ENCODE peak calls at places on chromosomes 2 and 18, in nine cellular contexts. One of them, this sample, is unnamed.

GRCh38 chr18:69233465-69234054 is 167.1 kb upstream of the DOK6 start:
- DNase-seq in stomach: no peak
- DNase-seq in esophagus muscularis mucosa: no peak
- DNase-seq in vagina: no peak
- DNase-seq in HL-60: no peak
- DNase-seq in suprapubic skin: no peak
- DNase-seq in upper lobe of left lung: no peak
- DNase-seq in SK-N-SH: no peak
- DNase-seq in spleen: no peak
- DNase-seq in this sample: no peak

GRCh38 chr18:24189007-24189528 is 50.2 kb downstream of the CABYR start:
- DNase-seq in stomach: no peak
- DNase-seq in esophagus muscularis mucosa: no peak
- DNase-seq in vagina: no peak
- DNase-seq in HL-60: no peak
- DNase-seq in suprapubic skin: no peak
- DNase-seq in upper lobe of left lung: no peak
- DNase-seq in SK-N-SH: no peak
- DNase-seq in spleen: no peak
- DNase-seq in this sample: no peak

GRCh38 chr18:46155652-46156051 is 51.5 kb downstream of the HAUS1 start:
- DNase-seq in stomach: no peak
- DNase-seq in esophagus muscularis mucosa: no peak
- DNase-seq in vagina: no peak
- DNase-seq in HL-60: no peak
- DNase-seq in suprapubic skin: no peak
- DNase-seq in upper lobe of left lung: peak
- DNase-seq in SK-N-SH: no peak
- DNase-seq in spleen: no peak
- DNase-seq in this sample: no peak

GRCh38 chr18:62812242-62812641 is 96.9 kb downstream of the PHLPP1 start:
- DNase-seq in stomach: no peak
- DNase-seq in esophagus muscularis mucosa: no peak
- DNase-seq in vagina: no peak
- DNase-seq in HL-60: no peak
- DNase-seq in suprapubic skin: no peak
- DNase-seq in upper lobe of left lung: no peak
- DNase-seq in SK-N-SH: no peak
- DNase-seq in spleen: no peak
- DNase-seq in this sample: no peak

GRCh38 chr2:30146337-30147195 is at the start of gene YPEL5:
- DNase-seq in stomach: peak
- DNase-seq in esophagus muscularis mucosa: peak
- DNase-seq in vagina: peak
- DNase-seq in HL-60: peak
- DNase-seq in suprapubic skin: peak
- DNase-seq in upper lobe of left lung: peak
- DNase-seq in SK-N-SH: peak
- DNase-seq in spleen: peak
- DNase-seq in this sample: peak

GRCh38 chr2:160207804-160208661 is 8.0 kb upstream of the ITGB6 start:
- DNase-seq in stomach: peak
- DNase-seq in esophagus muscularis mucosa: no peak
- DNase-seq in vagina: no peak
- DNase-seq in HL-60: no peak
- DNase-seq in suprapubic skin: no peak
- DNase-seq in upper lobe of left lung: peak
- DNase-seq in SK-N-SH: peak
- DNase-seq in spleen: peak
- DNase-seq in this sample: peak

GRCh38 chr2:144607899-144608477 is 88.1 kb upstream of the ZEB2 start:
- DNase-seq in stomach: no peak
- DNase-seq in esophagus muscularis mucosa: no peak
- DNase-seq in vagina: no peak
- DNase-seq in HL-60: peak
- DNase-seq in suprapubic skin: no peak
- DNase-seq in upper lobe of left lung: peak
- DNase-seq in SK-N-SH: no peak
- DNase-seq in spleen: no peak
- DNase-seq in this sample: no peak

GRCh38 chr2:235041918-235042575 is 90.2 kb downstream of the SH3BP4 start:
- DNase-seq in stomach: no peak
- DNase-seq in esophagus muscularis mucosa: no peak
- DNase-seq in vagina: no peak
- DNase-seq in HL-60: no peak
- DNase-seq in suprapubic skin: no peak
- DNase-seq in upper lobe of left lung: no peak
- DNase-seq in SK-N-SH: no peak
- DNase-seq in spleen: peak
- DNase-seq in this sample: no peak

GRCh38 chr2:22970284-22970975 is 414.5 kb upstream of the KLHL29 start:
- DNase-seq in stomach: no peak
- DNase-seq in esophagus muscularis mucosa: no peak
- DNase-seq in vagina: no peak
- DNase-seq in HL-60: no peak
- DNase-seq in suprapubic skin: no peak
- DNase-seq in upper lobe of left lung: no peak
- DNase-seq in SK-N-SH: no peak
- DNase-seq in spleen: no peak
- DNase-seq in this sample: no peak

GRCh38 chr2:134917219-134917957 is 1.2 kb upstream of the CCNT2 start:
- DNase-seq in stomach: no peak
- DNase-seq in esophagus muscularis mucosa: no peak
- DNase-seq in vagina: no peak
- DNase-seq in HL-60: peak
- DNase-seq in suprapubic skin: no peak
- DNase-seq in upper lobe of left lung: peak
- DNase-seq in SK-N-SH: no peak
- DNase-seq in spleen: peak
- DNase-seq in this sample: no peak

GRCh38 chr2:218860950-218861381 is 1.4 kb downstream of the WNT6 start:
- DNase-seq in stomach: no peak
- DNase-seq in esophagus muscularis mucosa: no peak
- DNase-seq in vagina: no peak
- DNase-seq in HL-60: no peak
- DNase-seq in suprapubic skin: peak
- DNase-seq in upper lobe of left lung: no peak
- DNase-seq in SK-N-SH: peak
- DNase-seq in spleen: peak
- DNase-seq in this sample: peak

GRCh38 chr2:218033590-218034496 is 31.0 kb upstream of the TNS1 start:
- DNase-seq in stomach: no peak
- DNase-seq in esophagus muscularis mucosa: peak
- DNase-seq in vagina: no peak
- DNase-seq in HL-60: peak
- DNase-seq in suprapubic skin: peak
- DNase-seq in upper lobe of left lung: peak
- DNase-seq in SK-N-SH: no peak
- DNase-seq in spleen: no peak
- DNase-seq in this sample: no peak

GRCh38 chr2:174632847-174633620 is 35.4 kb upstream of the WIPF1 start:
- DNase-seq in stomach: no peak
- DNase-seq in esophagus muscularis mucosa: no peak
- DNase-seq in vagina: no peak
- DNase-seq in HL-60: peak
- DNase-seq in suprapubic skin: no peak
- DNase-seq in upper lobe of left lung: no peak
- DNase-seq in SK-N-SH: no peak
- DNase-seq in spleen: no peak
- DNase-seq in this sample: no peak

GRCh38 chr2:174635747-174636399 is 38.3 kb upstream of the WIPF1 start:
- DNase-seq in stomach: no peak
- DNase-seq in esophagus muscularis mucosa: no peak
- DNase-seq in vagina: no peak
- DNase-seq in HL-60: no peak
- DNase-seq in suprapubic skin: no peak
- DNase-seq in upper lobe of left lung: no peak
- DNase-seq in SK-N-SH: no peak
- DNase-seq in spleen: no peak
- DNase-seq in this sample: no peak

GRCh38 chr2:174635015-174635593 is 37.5 kb upstream of the WIPF1 start:
- DNase-seq in stomach: no peak
- DNase-seq in esophagus muscularis mucosa: no peak
- DNase-seq in vagina: no peak
- DNase-seq in HL-60: no peak
- DNase-seq in suprapubic skin: no peak
- DNase-seq in upper lobe of left lung: no peak
- DNase-seq in SK-N-SH: no peak
- DNase-seq in spleen: peak
- DNase-seq in this sample: no peak

GRCh38 chr2:174633621-174633927 is 36.0 kb upstream of the WIPF1 start:
- DNase-seq in stomach: no peak
- DNase-seq in esophagus muscularis mucosa: no peak
- DNase-seq in vagina: no peak
- DNase-seq in HL-60: peak
- DNase-seq in suprapubic skin: no peak
- DNase-seq in upper lobe of left lung: no peak
- DNase-seq in SK-N-SH: no peak
- DNase-seq in spleen: peak
- DNase-seq in this sample: no peak

GRCh38 chr2:174634130-174635014 is 36.8 kb upstream of the WIPF1 start:
- DNase-seq in stomach: no peak
- DNase-seq in esophagus muscularis mucosa: no peak
- DNase-seq in vagina: no peak
- DNase-seq in HL-60: peak
- DNase-seq in suprapubic skin: no peak
- DNase-seq in upper lobe of left lung: peak
- DNase-seq in SK-N-SH: no peak
- DNase-seq in spleen: peak
- DNase-seq in this sample: no peak
- TF ChIP-seq CTCF in stomach: no peak
- TF ChIP-seq CTCF in esophagus muscularis mucosa: no peak
- TF ChIP-seq CTCF in vagina: no peak
- TF ChIP-seq CTCF in HL-60: peak
- TF ChIP-seq CTCF in suprapubic skin: no peak
- TF ChIP-seq CTCF in upper lobe of left lung: no peak
- TF ChIP-seq CTCF in SK-N-SH: no peak
- TF ChIP-seq CTCF in spleen: no peak
- TF ChIP-seq CTCF in this sample: no peak

DNA sequence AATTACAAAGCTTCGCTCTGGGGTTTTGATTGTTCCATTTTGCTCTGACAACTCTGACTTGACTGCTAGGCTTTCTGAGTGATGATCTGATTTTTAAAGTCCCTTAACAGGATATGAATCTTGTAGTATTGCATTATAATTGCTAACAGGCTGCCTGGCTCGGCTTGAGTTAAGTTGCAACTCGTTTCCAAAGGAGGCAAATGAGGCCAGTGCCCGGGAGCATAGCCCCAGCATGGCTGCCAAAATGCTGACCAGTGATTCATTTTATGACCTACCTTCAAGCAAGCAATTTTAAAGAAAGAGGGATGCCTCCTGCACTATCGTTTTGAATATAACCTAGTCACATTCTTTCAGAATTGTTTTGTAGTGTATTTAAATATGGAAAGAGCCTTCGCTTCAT is 135.4 kb downstream of the COL6A3 start:
- DNase-seq in stomach: no peak
- DNase-seq in esophagus muscularis mucosa: no peak
- DNase-seq in vagina: no peak
- DNase-seq in HL-60: no peak
- DNase-seq in suprapubic skin: peak
- DNase-seq in upper lobe of left lung: no peak
- DNase-seq in SK-N-SH: peak
- DNase-seq in spleen: no peak
- DNase-seq in this sample: no peak
- TF ChIP-seq POLR2AphosphoS5 in stomach: no peak
- TF ChIP-seq POLR2AphosphoS5 in esophagus muscularis mucosa: peak
- TF ChIP-seq POLR2AphosphoS5 in vagina: no peak
- TF ChIP-seq POLR2AphosphoS5 in HL-60: no peak
- TF ChIP-seq POLR2AphosphoS5 in suprapubic skin: peak
- TF ChIP-seq POLR2AphosphoS5 in upper lobe of left lung: peak
- TF ChIP-seq POLR2AphosphoS5 in SK-N-SH: no peak
- TF ChIP-seq POLR2AphosphoS5 in spleen: no peak
- TF ChIP-seq POLR2AphosphoS5 in this sample: no peak

DNA sequence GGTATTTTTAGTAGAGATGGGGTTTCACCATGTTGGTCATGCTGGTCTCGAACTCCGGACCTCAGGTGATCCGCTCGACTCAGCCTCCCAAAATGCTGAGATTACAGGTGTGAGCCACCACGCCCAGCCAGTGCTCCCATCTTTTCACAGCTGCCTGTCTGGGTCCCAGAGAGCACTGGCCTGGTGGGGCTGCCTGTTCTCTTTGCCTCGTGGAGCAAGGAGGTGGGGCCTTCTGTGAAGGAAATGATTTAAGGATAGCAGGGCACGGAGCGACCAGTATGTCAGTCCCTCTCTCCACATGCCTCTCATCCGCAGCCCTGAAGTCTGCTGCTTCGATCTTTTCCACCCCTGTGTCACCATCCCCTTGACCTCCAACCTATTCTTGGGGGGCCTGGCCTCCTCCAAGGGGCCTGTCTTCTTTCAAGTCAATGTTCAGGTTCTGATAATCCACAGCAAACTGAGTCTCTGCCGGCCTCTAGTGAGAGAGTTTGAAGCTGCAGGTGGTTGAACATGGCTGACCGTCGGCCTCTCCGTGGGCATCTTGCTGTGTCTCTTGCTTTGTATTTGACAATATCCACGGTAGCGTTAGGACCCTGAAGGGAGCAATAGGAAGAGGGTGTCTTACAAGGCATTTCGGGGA is 28.2 kb upstream of the GIGYF2 start:
- DNase-seq in stomach: peak
- DNase-seq in esophagus muscularis mucosa: no peak
- DNase-seq in vagina: no peak
- DNase-seq in HL-60: no peak
- DNase-seq in suprapubic skin: no peak
- DNase-seq in upper lobe of left lung: no peak
- DNase-seq in SK-N-SH: no peak
- DNase-seq in spleen: no peak
- DNase-seq in this sample: peak
- TF ChIP-seq CTCF in stomach: peak
- TF ChIP-seq CTCF in esophagus muscularis mucosa: peak
- TF ChIP-seq CTCF in vagina: no peak
- TF ChIP-seq CTCF in HL-60: peak
- TF ChIP-seq CTCF in suprapubic skin: no peak
- TF ChIP-seq CTCF in upper lobe of left lung: no peak
- TF ChIP-seq CTCF in SK-N-SH: peak
- TF ChIP-seq CTCF in spleen: peak
- TF ChIP-seq CTCF in this sample: peak

DNA sequence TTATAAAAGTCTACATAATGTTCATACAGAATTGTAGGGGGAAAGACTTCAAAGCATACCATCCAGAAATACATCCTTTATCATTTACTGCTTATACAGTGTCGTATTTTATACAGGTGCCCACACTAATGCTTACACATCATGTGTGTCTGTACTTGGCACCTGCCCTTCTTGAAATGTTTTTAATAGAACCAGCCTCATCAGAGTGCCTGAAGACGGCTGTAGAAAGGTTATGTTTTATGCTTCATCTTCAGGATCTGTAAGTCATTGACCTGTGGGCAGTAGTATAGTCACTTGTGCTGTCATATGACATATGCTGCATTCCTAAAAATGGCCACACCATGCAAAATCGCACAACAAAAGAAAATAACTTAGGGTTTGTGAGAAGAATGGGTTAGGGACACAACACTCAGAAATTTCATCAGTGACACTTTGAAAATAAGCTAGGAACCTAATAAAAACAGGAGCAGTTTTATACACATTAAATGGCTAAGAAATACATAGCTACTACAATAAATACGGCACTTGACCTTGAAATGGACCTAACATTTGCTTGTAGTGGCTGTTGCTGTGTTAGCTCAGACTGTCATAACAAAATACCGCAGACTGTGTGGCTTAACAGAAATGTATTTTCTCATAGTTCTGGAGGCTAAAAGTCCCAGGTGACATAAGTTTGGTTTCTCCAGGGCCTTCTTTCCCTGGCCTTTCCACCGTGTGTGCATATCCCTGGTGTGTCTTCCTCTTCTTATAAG is 112.6 kb downstream of the CERS6 start:
- DNase-seq in stomach: no peak
- DNase-seq in esophagus muscularis mucosa: no peak
- DNase-seq in vagina: no peak
- DNase-seq in HL-60: no peak
- DNase-seq in suprapubic skin: no peak
- DNase-seq in upper lobe of left lung: no peak
- DNase-seq in SK-N-SH: no peak
- DNase-seq in spleen: no peak
- DNase-seq in this sample: no peak
- TF ChIP-seq POLR2AphosphoS5 in stomach: peak
- TF ChIP-seq POLR2AphosphoS5 in esophagus muscularis mucosa: peak
- TF ChIP-seq POLR2AphosphoS5 in vagina: no peak
- TF ChIP-seq POLR2AphosphoS5 in HL-60: no peak
- TF ChIP-seq POLR2AphosphoS5 in suprapubic skin: no peak
- TF ChIP-seq POLR2AphosphoS5 in upper lobe of left lung: no peak
- TF ChIP-seq POLR2AphosphoS5 in SK-N-SH: no peak
- TF ChIP-seq POLR2AphosphoS5 in spleen: no peak
- TF ChIP-seq POLR2AphosphoS5 in this sample: no peak